ENCODE peak calls at places on chromosomes 2 and 18, in five cellular contexts. C, O, X, N and E are unnamed samples.

GRCh38 chr2:229407170-229407569 is 136.1 kb upstream of the PID1 start:
- DNase-seq in N (no peak), O (no peak), X (peak; percentile 49), C (peak; percentile 55), E (no peak)

GRCh38 chr2:102449370-102449974 is 23.6 kb upstream of the SLC9A4 start:
- DNase-seq in X (peak; percentile 23), O (peak; percentile 51), N (no peak), C (peak; percentile 28), E (peak; percentile 70)

GRCh38 chr2:95377216-95377530 is 25.3 kb upstream of the FAHD2A start:
- DNase-seq in O (no peak), N (no peak), X (no peak), C (no peak), E (no peak)

GRCh38 chr2:3192920-3193319 is 184.7 kb downstream of the EIPR1 start:
- DNase-seq in N (no peak), X (no peak), C (no peak), O (no peak), E (no peak)

GRCh38 chr2:206116278-206116677 is 30.3 kb upstream of the INO80D start:
- DNase-seq in O (no peak), C (no peak), X (no peak), N (no peak), E (no peak)

GRCh38 chr2:184597571-184597980 is 753 bp upstream of the ZNF804A start:
- DNase-seq in N (no peak), O (peak; percentile 23), C (no peak), X (no peak), E (no peak)

GRCh38 chr18:60471652-60472051 is 99.1 kb upstream of the MC4R start:
- DNase-seq in N (no peak), O (no peak), C (no peak), X (no peak), E (no peak)

GRCh38 chr18:58026395-58026794 is 17.6 kb upstream of the NEDD4L start:
- DNase-seq in C (no peak), O (no peak), N (no peak), X (no peak), E (no peak)

GRCh38 chr2:99926986-99927385 is 215.4 kb downstream of the AFF3 start:
- DNase-seq in O (no peak), N (no peak), C (no peak), X (no peak), E (no peak)

GRCh38 chr2:234917245-234917975 is 34.4 kb upstream of the SH3BP4 start:
- DNase-seq in X (no peak), N (no peak), C (no peak), O (no peak), E (no peak)

GRCh38 chr2:14082640-14083039 is 549.9 kb upstream of the LRATD1 start:
- DNase-seq in X (no peak), C (no peak), N (no peak), O (no peak), E (no peak)

GRCh38 chr2:177334940-177335543 is 57.5 kb upstream of the AGPS start:
- DNase-seq in C (peak; percentile 23), O (no peak), X (peak; percentile 72), N (no peak), E (peak; percentile 79)

GRCh38 chr2:121999273-121999672 is 243.8 kb downstream of the TSN start:
- DNase-seq in C (no peak), O (no peak), N (no peak), X (no peak), E (peak; percentile 52)

GRCh38 chr2:216636570-216637450 is 3.6 kb downstream of the IGFBP2 start:
- DNase-seq in O (peak; percentile 59), C (peak; percentile 67), N (no peak), X (peak; percentile 78), E (peak; percentile 28)

GRCh38 chr2:45699032-45699658 is 47.7 kb downstream of the PRKCE start:
- DNase-seq in C (no peak), X (no peak), O (no peak), N (no peak), E (no peak)

DNA sequence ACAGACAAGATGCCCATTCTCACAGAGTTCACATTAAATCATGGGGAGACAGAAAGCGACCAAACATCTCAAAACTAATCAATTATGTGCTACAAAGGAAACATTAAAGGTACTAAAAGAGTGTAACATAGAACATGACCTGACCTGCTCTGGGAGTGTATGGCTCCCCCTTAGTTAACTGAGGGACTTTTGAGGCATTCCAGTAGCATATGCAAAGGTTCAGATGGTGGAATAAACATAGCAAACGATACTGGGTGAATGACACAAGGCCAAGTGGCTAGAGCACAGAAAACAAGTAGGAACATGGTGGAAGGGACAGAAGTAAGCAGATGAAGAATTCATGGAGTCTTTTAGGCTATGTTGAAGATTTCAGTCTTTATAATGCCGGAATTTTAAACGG is 11.9 kb downstream of the PPP3R1 start:
- DNase-seq in O (no peak), C (no peak), N (no peak), X (no peak), E (no peak)
- TF ChIP-seq ESRRA in O (no peak), C (no peak), N (no peak), X (no peak), E (no peak)

GRCh38 chr2:164625378-164625971 is 4.2 kb upstream of the GRB14 start:
- DNase-seq in C (no peak), N (no peak), O (no peak), X (no peak), E (no peak)

GRCh38 chr2:164620873-164621760 is at the start of gene GRB14:
- DNase-seq in O (peak; percentile 80), N (no peak), C (peak; percentile 78), X (peak; percentile 32), E (no peak)

GRCh38 chr2:164621761-164622105 is 451 bp upstream of the GRB14 start:
- DNase-seq in C (peak; percentile 65), O (peak; percentile 30), X (no peak), N (no peak), E (no peak)

GRCh38 chr2:164622338-164623106 is 1.2 kb upstream of the GRB14 start:
- DNase-seq in O (peak; percentile 23), X (no peak), C (no peak), N (no peak), E (no peak)

DNA sequence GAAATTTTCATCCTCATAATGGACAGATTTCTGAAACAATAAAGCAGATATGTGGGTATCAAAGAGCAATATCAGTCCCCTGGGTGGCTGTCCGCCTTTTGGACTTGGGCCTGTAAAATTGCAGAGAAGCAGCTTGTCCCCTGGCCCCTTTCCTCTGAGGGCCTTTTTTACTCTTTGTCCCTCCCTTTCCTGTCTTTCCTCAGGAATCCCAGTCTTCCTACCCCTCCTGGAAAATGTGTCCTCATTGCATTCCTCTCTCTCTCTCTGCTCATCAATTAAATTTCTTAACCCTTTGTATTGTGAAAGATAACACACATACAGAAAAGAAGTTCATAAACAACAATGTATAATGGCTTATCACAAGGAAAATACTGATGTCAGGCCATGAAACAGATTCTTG is 3.0 kb upstream of the GRB14 start:
- DNase-seq in O (no peak), C (no peak), X (no peak), N (no peak), E (no peak)
- TF ChIP-seq ESRRA in O (no peak), C (no peak), X (no peak), N (no peak), E (no peak)

DNA sequence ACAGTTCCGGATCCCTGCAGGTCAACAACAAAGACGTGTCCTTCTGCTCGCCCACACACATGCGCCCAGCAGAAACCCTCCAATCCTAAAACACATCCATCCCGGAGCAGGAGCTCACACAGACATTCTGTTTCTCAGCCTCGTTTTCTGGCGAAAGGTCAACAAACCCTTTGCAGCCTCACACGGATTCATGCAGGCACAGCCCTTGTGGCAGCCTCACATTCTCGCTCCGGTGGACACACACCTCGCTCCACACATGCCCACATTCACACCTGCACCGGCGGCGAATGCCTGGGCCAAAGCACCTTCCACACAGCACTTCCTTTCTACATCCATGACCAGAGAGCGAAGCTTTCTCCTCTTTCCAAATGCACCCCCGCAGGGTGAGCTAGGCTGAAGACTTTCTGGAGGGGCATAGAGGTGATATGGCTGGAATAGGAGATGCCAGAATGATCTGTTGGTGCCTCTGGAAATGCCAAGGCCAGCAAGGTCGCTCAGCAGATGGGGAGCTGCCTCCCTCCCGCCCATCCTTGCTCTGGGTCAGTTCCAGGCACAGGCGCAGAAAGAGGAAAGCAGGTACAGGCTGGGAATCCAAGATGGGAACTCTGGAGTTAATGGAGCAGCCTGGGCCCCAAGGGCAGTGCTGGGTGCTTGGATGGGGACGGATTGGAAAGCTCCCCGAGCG is 88.8 kb downstream of the CELF4 start:
- DNase-seq in C (no peak), O (no peak), X (no peak), N (no peak), E (no peak)
- TF ChIP-seq ESRRA in C (no peak), O (no peak), X (no peak), N (no peak), E (no peak)

GRCh38 chr2:178449700-178450573 is 1.0 kb downstream of the PRKRA start:
- DNase-seq in X (peak; percentile 37), O (no peak), N (no peak), C (no peak), E (no peak)
- TF ChIP-seq ESRRA in X (no peak), O (no peak), N (no peak), C (no peak), E (no peak)

DNA sequence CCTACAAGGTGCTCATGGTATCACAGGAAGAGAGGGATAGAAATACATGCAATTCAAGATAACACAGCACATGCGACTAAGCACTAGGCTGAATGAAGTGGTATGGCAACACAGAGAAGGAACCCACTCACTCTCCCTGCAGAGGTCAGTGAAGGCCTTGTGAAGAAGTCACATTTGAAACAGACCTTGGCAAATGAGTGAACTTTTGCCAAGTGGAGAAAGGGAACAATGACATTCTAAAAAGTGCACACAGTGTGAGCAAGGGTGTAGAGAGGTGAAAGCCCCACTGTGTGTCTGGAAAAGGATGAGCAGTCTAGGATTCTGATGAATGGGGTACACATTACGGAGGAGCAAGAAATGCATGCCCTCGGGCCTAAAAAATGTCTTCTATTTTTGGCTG is 23.3 kb downstream of the KLF7 start:
- DNase-seq in O (no peak), X (no peak), N (no peak), C (no peak), E (no peak)
- TF ChIP-seq ESRRA in O (no peak), X (no peak), N (no peak), C (no peak), E (no peak)